ENCODE peak calls at places on chromosomes 2 and 18, in eight cellular contexts. One of them, this sample, is unnamed.
A peak's percentile ranks its signal among the peaks of the same experiment; 100 is the strongest.

GRCh38 chr2:125073440-125073839 is 1048.4 kb downstream of the CNTNAP5 start:
- DNase-seq in Karpas-422: no peak
- DNase-seq in HCT116: no peak
- DNase-seq in mesendoderm: peak; percentile 5
- DNase-seq in astrocyte: no peak
- DNase-seq in neuronal stem cell: no peak
- DNase-seq in mesenchymal stem cell: no peak
- DNase-seq in colonic mucosa: no peak
- DNase-seq in this sample: no peak

GRCh38 chr2:3643371-3644245 is 14.4 kb upstream of the ALLC start:
- DNase-seq in astrocyte: no peak
- DNase-seq in mesendoderm: no peak
- DNase-seq in neuronal stem cell: no peak
- DNase-seq in mesenchymal stem cell: no peak
- DNase-seq in colonic mucosa: no peak
- DNase-seq in Karpas-422: no peak
- DNase-seq in HCT116: no peak
- DNase-seq in this sample: no peak

GRCh38 chr18:76005632-76006031 is 489.4 kb downstream of the ZNF516 start:
- DNase-seq in colonic mucosa: no peak
- DNase-seq in Karpas-422: no peak
- DNase-seq in mesenchymal stem cell: no peak
- DNase-seq in neuronal stem cell: no peak
- DNase-seq in astrocyte: no peak
- DNase-seq in mesendoderm: no peak
- DNase-seq in HCT116: no peak
- DNase-seq in this sample: no peak

GRCh38 chr2:98457045-98457696 is 12.5 kb downstream of the INPP4A start:
- DNase-seq in mesenchymal stem cell: peak; percentile 99
- DNase-seq in HCT116: no peak
- DNase-seq in astrocyte: peak; percentile 75
- DNase-seq in colonic mucosa: no peak
- DNase-seq in neuronal stem cell: no peak
- DNase-seq in mesendoderm: no peak
- DNase-seq in Karpas-422: no peak
- DNase-seq in this sample: peak; percentile 88

GRCh38 chr2:176518823-176519222 is 249.6 kb downstream of the MTX2 start:
- DNase-seq in mesenchymal stem cell: no peak
- DNase-seq in Karpas-422: no peak
- DNase-seq in mesendoderm: peak; percentile 93
- DNase-seq in astrocyte: no peak
- DNase-seq in colonic mucosa: no peak
- DNase-seq in neuronal stem cell: no peak
- DNase-seq in HCT116: no peak
- DNase-seq in this sample: no peak

GRCh38 chr2:217905395-217905794 is 97.4 kb downstream of the TNS1 start:
- DNase-seq in astrocyte: no peak
- DNase-seq in Karpas-422: no peak
- DNase-seq in mesenchymal stem cell: no peak
- DNase-seq in neuronal stem cell: no peak
- DNase-seq in HCT116: no peak
- DNase-seq in mesendoderm: no peak
- DNase-seq in colonic mucosa: no peak
- DNase-seq in this sample: no peak

GRCh38 chr2:239819091-239819973 is 205.8 kb downstream of the NDUFA10 start:
- DNase-seq in colonic mucosa: no peak
- DNase-seq in mesendoderm: no peak
- DNase-seq in astrocyte: no peak
- DNase-seq in Karpas-422: no peak
- DNase-seq in mesenchymal stem cell: no peak
- DNase-seq in neuronal stem cell: no peak
- DNase-seq in HCT116: no peak
- DNase-seq in this sample: no peak

GRCh38 chr2:12044857-12045256 is 298.4 kb downstream of the LPIN1 start:
- DNase-seq in mesenchymal stem cell: no peak
- DNase-seq in mesendoderm: no peak
- DNase-seq in colonic mucosa: no peak
- DNase-seq in astrocyte: no peak
- DNase-seq in HCT116: no peak
- DNase-seq in neuronal stem cell: no peak
- DNase-seq in Karpas-422: peak; percentile 96
- DNase-seq in this sample: no peak

GRCh38 chr2:32003791-32004190 is 7.0 kb downstream of the MEMO1 start:
- DNase-seq in Karpas-422: no peak
- DNase-seq in mesenchymal stem cell: no peak
- DNase-seq in HCT116: no peak
- DNase-seq in neuronal stem cell: no peak
- DNase-seq in astrocyte: no peak
- DNase-seq in colonic mucosa: no peak
- DNase-seq in mesendoderm: no peak
- DNase-seq in this sample: no peak

GRCh38 chr2:24827321-24828261 is 34.4 kb downstream of the CENPO start:
- DNase-seq in Karpas-422: peak; percentile 91
- DNase-seq in colonic mucosa: peak; percentile 86
- DNase-seq in mesendoderm: peak; percentile 94
- DNase-seq in neuronal stem cell: peak; percentile 64
- DNase-seq in HCT116: peak; percentile 61
- DNase-seq in astrocyte: peak; percentile 73
- DNase-seq in mesenchymal stem cell: peak; percentile 88
- DNase-seq in this sample: peak; percentile 89

GRCh38 chr18:48330016-48330991 is 78.9 kb downstream of the ZBTB7C start:
- DNase-seq in HCT116: peak; percentile 47
- DNase-seq in mesendoderm: no peak
- DNase-seq in Karpas-422: no peak
- DNase-seq in astrocyte: peak; percentile 91
- DNase-seq in neuronal stem cell: no peak
- DNase-seq in mesenchymal stem cell: peak; percentile 77
- DNase-seq in colonic mucosa: no peak
- DNase-seq in this sample: peak; percentile 62

GRCh38 chr2:127887452-127888219 is 1.9 kb upstream of the AMMECR1L start:
- DNase-seq in astrocyte: no peak
- DNase-seq in colonic mucosa: no peak
- DNase-seq in mesendoderm: no peak
- DNase-seq in neuronal stem cell: no peak
- DNase-seq in HCT116: no peak
- DNase-seq in mesenchymal stem cell: peak; percentile 20
- DNase-seq in Karpas-422: no peak
- DNase-seq in this sample: no peak

GRCh38 chr18:10378688-10379465 is 75.6 kb upstream of the APCDD1 start:
- DNase-seq in HCT116: no peak
- DNase-seq in mesenchymal stem cell: peak; percentile 16
- DNase-seq in astrocyte: peak; percentile 55
- DNase-seq in mesendoderm: no peak
- DNase-seq in Karpas-422: no peak
- DNase-seq in neuronal stem cell: no peak
- DNase-seq in colonic mucosa: no peak
- DNase-seq in this sample: no peak

GRCh38 chr2:29080886-29081743 is 6.8 kb upstream of the PCARE start:
- DNase-seq in mesendoderm: no peak
- DNase-seq in mesenchymal stem cell: peak; percentile 22
- DNase-seq in colonic mucosa: no peak
- DNase-seq in astrocyte: no peak
- DNase-seq in Karpas-422: no peak
- DNase-seq in neuronal stem cell: no peak
- DNase-seq in HCT116: no peak
- DNase-seq in this sample: no peak

GRCh38 chr2:176986579-176986978 is 226.0 kb upstream of the HNRNPA3 start:
- DNase-seq in colonic mucosa: no peak
- DNase-seq in neuronal stem cell: no peak
- DNase-seq in Karpas-422: no peak
- DNase-seq in HCT116: no peak
- DNase-seq in mesendoderm: no peak
- DNase-seq in astrocyte: no peak
- DNase-seq in mesenchymal stem cell: no peak
- DNase-seq in this sample: peak; percentile 19

DNA sequence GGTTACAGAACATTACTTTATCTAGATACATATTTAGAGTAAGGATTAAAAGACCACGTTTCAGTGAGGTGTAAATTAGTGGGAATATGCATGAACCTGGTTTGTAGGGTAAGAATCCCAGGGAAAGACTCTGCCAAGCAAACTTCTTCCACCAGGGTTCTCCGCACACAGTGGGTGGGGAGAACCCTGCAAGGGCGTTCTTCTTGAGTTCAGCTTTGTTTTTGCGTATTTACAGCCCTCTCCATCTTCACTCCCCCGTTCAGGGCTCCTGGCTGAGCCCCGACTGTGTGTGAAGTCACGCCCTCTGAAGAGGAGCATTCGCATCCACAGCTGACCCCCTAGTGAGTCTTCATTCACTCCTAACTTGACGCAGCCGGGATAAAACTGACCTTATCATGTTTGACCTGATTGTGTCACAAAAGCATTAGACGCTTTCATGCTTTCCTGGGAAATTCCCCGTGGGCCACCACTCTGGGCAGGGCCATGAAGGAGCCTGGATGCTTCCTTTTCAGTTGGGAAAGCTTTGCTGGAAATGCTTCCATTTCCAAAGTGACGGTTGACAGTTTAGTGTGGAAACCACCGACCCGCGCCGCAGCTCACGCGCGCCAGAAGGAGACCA is 1.0 kb downstream of the ALKAL2 start:
- DNase-seq in colonic mucosa: no peak
- DNase-seq in neuronal stem cell: no peak
- DNase-seq in Karpas-422: no peak
- DNase-seq in astrocyte: no peak
- DNase-seq in mesenchymal stem cell: peak; percentile 49
- DNase-seq in mesendoderm: peak; percentile 82
- DNase-seq in HCT116: no peak
- DNase-seq in this sample: no peak
- H3K9ac ChIP-seq in colonic mucosa: no peak overlapping the region
- H3K9ac ChIP-seq in neuronal stem cell: no peak overlapping the region
- H3K9ac ChIP-seq in Karpas-422: no peak overlapping the region
- H3K9ac ChIP-seq in astrocyte: no peak overlapping the region
- H3K9ac ChIP-seq in mesenchymal stem cell: no peak overlapping the region
- H3K9ac ChIP-seq in mesendoderm: peak overlapping the region; percentile 22
- H3K9ac ChIP-seq in HCT116: no peak overlapping the region
- H3K9ac ChIP-seq in this sample: no peak overlapping the region

DNA sequence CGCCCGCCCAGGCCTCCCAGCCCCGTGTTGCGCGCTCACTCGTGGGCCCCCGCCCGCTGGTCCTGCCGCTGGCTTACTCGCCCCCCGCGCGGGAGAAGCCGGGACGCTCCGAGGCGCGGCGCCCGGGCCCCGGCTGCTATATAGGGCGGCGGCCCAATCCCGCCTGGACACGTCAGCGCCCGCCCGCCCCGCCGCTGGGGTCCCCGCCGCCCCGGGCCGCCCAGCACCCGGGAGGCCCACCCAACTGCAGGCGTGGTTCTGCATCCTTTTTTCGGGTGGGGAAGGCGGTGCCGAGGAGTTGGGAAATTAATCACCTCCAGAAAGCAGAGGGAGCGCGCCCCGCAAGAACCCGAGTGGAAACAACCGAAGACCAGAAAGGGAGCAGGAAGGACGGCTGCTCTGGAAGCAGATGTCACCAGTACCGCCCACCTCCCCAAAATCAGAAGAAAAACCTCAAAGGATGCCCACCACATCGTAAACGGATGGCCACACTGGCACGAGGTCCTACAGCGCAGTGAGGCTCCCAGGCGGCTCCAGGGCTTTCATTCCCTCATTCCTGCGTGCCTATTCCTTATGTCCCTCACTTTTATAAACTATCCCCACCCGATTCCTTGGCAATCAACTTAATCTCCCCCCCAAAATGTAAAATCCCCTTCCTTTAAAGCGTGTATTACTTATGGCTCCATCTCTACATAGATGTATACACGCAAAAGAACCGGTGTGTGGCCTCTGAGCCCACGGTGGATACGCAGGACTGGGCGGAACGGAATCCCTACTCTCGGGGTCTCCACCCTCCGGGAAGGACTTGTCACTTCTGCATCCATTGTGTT is 42.5 kb downstream of the HDLBP start:
- DNase-seq in astrocyte: peak; percentile 40
- DNase-seq in neuronal stem cell: peak; percentile 30
- DNase-seq in mesendoderm: peak; percentile 45
- DNase-seq in Karpas-422: peak; percentile 72
- DNase-seq in HCT116: no peak
- DNase-seq in mesenchymal stem cell: peak; percentile 75
- DNase-seq in colonic mucosa: peak; percentile 76
- DNase-seq in this sample: peak; percentile 27
- H3K9ac ChIP-seq in astrocyte: peak overlapping the region; percentile 80
- H3K9ac ChIP-seq in neuronal stem cell: no peak overlapping the region
- H3K9ac ChIP-seq in mesendoderm: peak overlapping the region; percentile 70
- H3K9ac ChIP-seq in Karpas-422: peak overlapping the region; percentile 63
- H3K9ac ChIP-seq in HCT116: peak overlapping the region; percentile 84
- H3K9ac ChIP-seq in mesenchymal stem cell: peak overlapping the region; percentile 86
- H3K9ac ChIP-seq in colonic mucosa: peak overlapping the region; percentile 62
- H3K9ac ChIP-seq in this sample: peak overlapping the region; percentile 52

DNA sequence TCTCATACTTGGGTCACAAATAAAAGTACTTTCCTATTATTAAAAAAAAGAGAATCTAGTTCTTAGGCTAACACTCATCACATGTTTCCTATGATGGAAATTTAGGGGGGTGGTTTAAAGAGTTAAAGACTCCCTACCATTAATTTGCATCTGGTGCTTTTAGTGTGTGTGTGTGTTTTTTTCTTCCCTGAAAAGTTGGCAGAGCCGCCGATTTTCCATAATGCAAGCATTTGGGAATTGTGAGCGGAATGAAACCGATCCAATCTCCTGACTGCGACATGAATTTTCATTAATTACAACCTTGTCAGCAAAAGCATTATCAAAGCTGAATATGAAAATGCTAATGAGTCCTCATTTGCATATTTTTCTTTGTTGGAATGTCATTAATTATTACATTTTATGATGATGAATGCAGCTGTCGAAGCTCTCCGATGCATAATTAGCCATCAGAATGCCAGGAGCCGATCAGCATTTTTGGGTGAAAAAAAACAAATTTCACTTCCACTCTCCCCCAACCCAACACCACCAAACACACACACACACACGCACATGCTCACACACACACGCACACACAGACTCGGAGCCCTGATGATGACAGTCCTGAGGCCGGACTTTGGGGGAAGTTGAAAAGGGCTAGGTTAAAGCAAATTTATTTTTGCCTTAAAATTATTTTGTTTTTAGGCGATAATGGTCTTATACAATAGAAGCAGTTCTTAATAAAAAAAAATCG is 165.4 kb downstream of the TCF4 start:
- DNase-seq in astrocyte: peak; percentile 66
- DNase-seq in mesendoderm: no peak
- DNase-seq in mesenchymal stem cell: no peak
- DNase-seq in Karpas-422: peak; percentile 75
- DNase-seq in colonic mucosa: peak; percentile 31
- DNase-seq in HCT116: no peak
- DNase-seq in neuronal stem cell: no peak
- DNase-seq in this sample: no peak
- H3K9ac ChIP-seq in astrocyte: peak overlapping the region; percentile 74
- H3K9ac ChIP-seq in mesendoderm: no peak overlapping the region
- H3K9ac ChIP-seq in mesenchymal stem cell: peak overlapping the region; percentile 93
- H3K9ac ChIP-seq in Karpas-422: peak overlapping the region; percentile 71
- H3K9ac ChIP-seq in colonic mucosa: no peak overlapping the region
- H3K9ac ChIP-seq in HCT116: no peak overlapping the region
- H3K9ac ChIP-seq in neuronal stem cell: no peak overlapping the region
- H3K9ac ChIP-seq in this sample: no peak overlapping the region

DNA sequence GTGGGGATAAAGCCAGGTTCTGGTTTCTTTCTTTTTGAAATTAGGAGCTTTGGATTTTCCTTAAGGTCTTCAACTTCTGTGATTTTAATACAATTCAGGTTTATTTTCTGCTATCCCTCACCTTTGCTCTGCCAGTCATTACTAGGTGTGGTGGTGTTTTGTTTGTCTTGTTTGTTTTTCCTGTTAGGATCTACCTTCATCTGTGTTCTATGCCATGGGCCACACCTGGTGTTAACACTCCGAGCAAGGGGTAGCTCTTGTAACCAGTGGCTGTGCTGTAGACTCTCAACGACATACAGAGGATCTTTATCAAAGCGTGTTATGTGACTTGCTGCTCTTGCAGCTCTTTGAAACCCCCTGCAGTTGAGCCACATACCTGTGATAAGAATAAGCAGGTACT is 38.6 kb downstream of the MGAT5 start:
- DNase-seq in colonic mucosa: no peak
- DNase-seq in Karpas-422: no peak
- DNase-seq in mesendoderm: peak; percentile 38
- DNase-seq in astrocyte: no peak
- DNase-seq in mesenchymal stem cell: no peak
- DNase-seq in HCT116: no peak
- DNase-seq in neuronal stem cell: no peak
- DNase-seq in this sample: no peak
- H3K9ac ChIP-seq in colonic mucosa: no peak overlapping the region
- H3K9ac ChIP-seq in Karpas-422: no peak overlapping the region
- H3K9ac ChIP-seq in mesendoderm: no peak overlapping the region
- H3K9ac ChIP-seq in astrocyte: no peak overlapping the region
- H3K9ac ChIP-seq in mesenchymal stem cell: no peak overlapping the region
- H3K9ac ChIP-seq in HCT116: no peak overlapping the region
- H3K9ac ChIP-seq in neuronal stem cell: no peak overlapping the region
- H3K9ac ChIP-seq in this sample: no peak overlapping the region

This sample was measured in PC-3.